ENCODE peak calls at places on chromosomes 12 and 14, in four cellular contexts. G is endodermal cell; D is CD8-positive, alpha-beta memory T cell; V is astrocyte. Y is an unnamed sample. For H3K9me3, the result is how much of the 10 kb centered on the place peaks cover.

GRCh38 chr12:2439332-2440100 is 355.3 kb upstream of the FKBP4 start:
- DNase-seq in G (no peak), D (no peak), V (no peak), Y (no peak)

GRCh38 chr14:89399594-89400068 is 17.4 kb downstream of the FOXN3 start:
- DNase-seq in G (peak), D (peak), V (peak), Y (no peak)

GRCh38 chr12:121240484-121241202 is 30.7 kb downstream of the P2RX4 start:
- DNase-seq in G (peak), D (peak), V (no peak), Y (peak)

GRCh38 chr12:4089147-4089606 is 184.4 kb upstream of the CCND2 start:
- DNase-seq in G (no peak), D (no peak), V (no peak), Y (no peak)

GRCh38 chr12:76236640-76237039 is 111.6 kb downstream of the BBS10 start:
- DNase-seq in G (peak), D (no peak), V (peak), Y (no peak)

GRCh38 chr14:75254381-75254821 is 24.2 kb upstream of the FOS start:
- DNase-seq in G (no peak), D (no peak), V (no peak), Y (no peak)

GRCh38 chr12:124497039-124497438 is 70.4 kb downstream of the NCOR2 start:
- DNase-seq in G (no peak), D (no peak), V (peak), Y (no peak)

GRCh38 chr14:29521526-29522137 is 406.0 kb downstream of the PRKD1 start:
- DNase-seq in G (peak), D (no peak), V (no peak), Y (no peak)

GRCh38 chr14:95273041-95273978 is 46.4 kb downstream of the CLMN start:
- DNase-seq in G (no peak), D (no peak), V (no peak), Y (no peak)

GRCh38 chr12:47509398-47509851 is 196.4 kb downstream of the RPAP3 start:
- DNase-seq in G (no peak), D (no peak), V (peak), Y (no peak)

GRCh38 chr12:4434721-4435425 is 10.7 kb downstream of the FGF6 start:
- DNase-seq in G (peak), D (no peak), V (no peak), Y (no peak)

GRCh38 chr12:115491851-115492250 is 785.6 kb downstream of the MED13L start:
- DNase-seq in G (no peak), D (no peak), V (no peak), Y (no peak)

GRCh38 chr12:52660934-52661333 is 8.9 kb upstream of the KRT2 start:
- DNase-seq in G (no peak), D (no peak), V (no peak), Y (no peak)

GRCh38 chr12:112380663-112381420 is 1.4 kb downstream of the HECTD4 start:
- DNase-seq in G (peak), D (no peak), V (peak), Y (no peak)

GRCh38 chr14:104322531-104323466 is 184.4 kb downstream of the KIF26A start:
- DNase-seq in G (peak), D (no peak), V (no peak), Y (no peak)

GRCh38 chr12:93824514-93825500 is 147.6 kb downstream of the CRADD start:
- DNase-seq in G (peak), D (no peak), V (peak), Y (no peak)

GRCh38 chr12:10012630-10013330 is 2.4 kb downstream of the CLEC12B start:
- DNase-seq in G (no peak), D (no peak), V (no peak), Y (no peak)

GRCh38 chr12:13234045-13234641 is 37.6 kb downstream of the EMP1 start:
- DNase-seq in G (peak), D (peak), V (no peak), Y (no peak)

GRCh38 chr12:117830471-117830870 is 138.3 kb downstream of the KSR2 start:
- DNase-seq in G (no peak), D (no peak), V (no peak), Y (no peak)

GRCh38 chr14:23327947-23328744 is 6.9 kb downstream of the PABPN1 start:
- DNase-seq in G (peak), D (peak), V (peak), Y (no peak)

GRCh38 chr12:43148711-43149110 is 403.3 kb downstream of the ADAMTS20 start:
- DNase-seq in G (no peak), D (no peak), V (no peak), Y (no peak)

GRCh38 chr12:50504798-50505385 is at the start of gene DIP2B:
- DNase-seq in G (peak), D (peak), V (peak), Y (peak)

GRCh38 chr14:24273422-24273998 is 2.1 kb upstream of the RABGGTA start:
- DNase-seq in G (no peak), D (no peak), V (no peak), Y (no peak)

GRCh38 chr12:98817779-98818178 is 172.7 kb downstream of the APAF1 start:
- DNase-seq in G (no peak), D (no peak), V (no peak), Y (no peak)

GRCh38 chr12:103966736-103967135 is 1.1 kb downstream of the TDG start:
- DNase-seq in G (no peak), D (no peak), V (no peak), Y (no peak)

GRCh38 chr14:36773558-36773957 is 111.9 kb downstream of the PAX9 start:
- DNase-seq in G (no peak), D (no peak), V (peak), Y (no peak)

GRCh38 chr12:30067156-30067555 is 283.4 kb upstream of the TMTC1 start:
- DNase-seq in G (no peak), D (no peak), V (peak), Y (no peak)

GRCh38 chr12:94954029-94954685 is 49.3 kb downstream of the NDUFA12 start:
- DNase-seq in G (no peak), D (no peak), V (peak), Y (no peak)

GRCh38 chr14:100192250-100192671 is 32.8 kb upstream of the DEGS2 start:
- DNase-seq in G (peak), D (no peak), V (no peak), Y (no peak)

GRCh38 chr12:52148541-52149181 is 43.2 kb downstream of the KRT80 start:
- DNase-seq in G (peak), D (no peak), V (no peak), Y (no peak)

GRCh38 chr12:109264095-109264942 is 44.8 kb downstream of the FOXN4 start:
- DNase-seq in G (peak), D (no peak), V (peak), Y (no peak)

GRCh38 chr14:66177935-66178334 is 308.2 kb upstream of the CCDC196 start:
- DNase-seq in G (no peak), D (no peak), V (no peak), Y (no peak)

GRCh38 chr12:57754411-57755193 is at the start of gene MARCHF9:
- DNase-seq in G (peak), D (peak), V (no peak), Y (peak)

GRCh38 chr14:90831821-90832220 is 15.6 kb upstream of the TTC7B start:
- DNase-seq in G (no peak), D (no peak), V (no peak), Y (no peak)

GRCh38 chr14:19902409-19902808 is 18.0 kb upstream of the OR4K5 start:
- DNase-seq in G (no peak), D (no peak), V (no peak), Y (no peak)
- H3K9me3 ChIP-seq in G (half or more), D (under half), V (under half), Y (under half)

DNA sequence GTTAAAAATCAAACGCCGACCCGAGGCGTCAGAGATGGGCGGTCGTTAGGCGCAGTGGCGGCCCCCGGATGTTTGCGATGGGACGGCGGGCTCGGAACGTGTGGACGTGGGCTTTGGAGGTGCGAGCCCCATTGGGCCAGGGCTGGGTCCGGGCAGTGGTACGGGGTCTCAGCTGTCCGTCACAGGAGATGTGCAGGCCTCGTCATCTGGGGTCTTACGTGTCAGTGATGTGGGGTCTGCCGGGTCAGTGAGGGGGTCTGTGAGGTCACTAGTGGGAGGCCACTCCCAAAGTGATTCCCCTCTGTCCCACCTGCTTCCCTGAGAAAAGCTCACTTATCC is 21.6 kb upstream of the CHFR start:
- DNase-seq in G (no peak), D (no peak), V (no peak), Y (no peak)
- H3K9me3 ChIP-seq in G (under half), D (under half), V (under half), Y (under half)

GRCh38 chr14:81889529-81889928 is 355.9 kb upstream of the SEL1L start:
- DNase-seq in G (no peak), D (no peak), V (no peak), Y (no peak)

GRCh38 chr14:81890020-81890419 is 356.4 kb upstream of the SEL1L start:
- DNase-seq in G (no peak), D (no peak), V (no peak), Y (no peak)

GRCh38 chr14:81886588-81886987 is 352.9 kb upstream of the SEL1L start:
- DNase-seq in G (no peak), D (no peak), V (no peak), Y (no peak)
- H3K9me3 ChIP-seq in G (under half), D (under half), V (under half), Y (under half)

DNA sequence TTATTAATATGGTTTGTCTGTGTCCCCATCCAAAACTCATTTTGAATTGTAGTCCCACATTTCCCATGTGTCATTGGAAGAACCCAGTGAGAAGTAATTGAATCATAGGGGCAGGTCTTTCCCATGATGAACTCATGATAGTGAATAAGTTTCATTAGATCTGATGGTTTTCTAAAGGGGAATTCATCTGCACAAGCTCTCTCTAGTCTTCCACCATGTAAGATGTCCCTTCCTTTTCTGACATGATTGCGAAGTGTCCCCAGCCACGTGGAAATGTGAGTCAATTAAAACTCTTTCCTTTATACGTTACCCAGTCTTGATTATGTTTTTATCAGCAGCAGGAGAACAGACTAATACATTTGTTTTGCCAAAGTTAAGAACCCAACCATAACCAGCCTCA is 1136.6 kb downstream of the TMEM121 start:
- DNase-seq in G (no peak), D (no peak), V (no peak), Y (no peak)
- H3K9me3 ChIP-seq in G (half or more), D (under half), V (under half), Y (under half)